ENCODE peak calls at places on chromosomes 13 and 19, in five cellular contexts. T is HEK293T; N is GM23248; K is activated CD4-positive, alpha-beta T cell treated with anti-CD3 and anti-CD28 coated beads, Interleukin-2, amount 50 U/mL, for 24 hours; C is fibroblast of pulmonary artery. W is an unnamed sample.

GRCh38 chr19:44438441-44438840 is 9.8 kb downstream of the ZNF229 start:
- DNase-seq in T (no peak), N (no peak), K (no peak), C (no peak), W (no peak)

GRCh38 chr19:46201413-46202310 is 27.9 kb upstream of the IGFL1 start:
- DNase-seq in T (no peak), N (peak), K (no peak), C (no peak), W (no peak)

GRCh38 chr19:1279782-1280341 is 4.5 kb downstream of the FAM174C start:
- DNase-seq in T (peak), N (peak), K (peak), C (peak), W (peak)

GRCh38 chr13:97011446-97012131 is 17.3 kb upstream of the OXGR1 start:
- DNase-seq in T (no peak), N (no peak), K (no peak), C (no peak), W (no peak)

GRCh38 chr13:44140146-44140545 is 233.5 kb upstream of the SERP2 start:
- DNase-seq in T (no peak), N (no peak), K (no peak), C (no peak), W (no peak)

GRCh38 chr19:29819986-29820385 is 8.2 kb downstream of the CCNE1 start:
- DNase-seq in T (no peak), N (no peak), K (no peak), C (no peak), W (no peak)

GRCh38 chr13:113616281-113616906 is 31.8 kb downstream of the TFDP1 start:
- DNase-seq in T (no peak), N (no peak), K (no peak), C (peak), W (no peak)

GRCh38 chr19:428144-428543 is 19.2 kb upstream of the C2CD4C start:
- DNase-seq in T (no peak), N (no peak), K (no peak), C (no peak), W (no peak)

GRCh38 chr13:79519252-79519651 is 38.3 kb downstream of the NDFIP2 start:
- DNase-seq in T (no peak), N (peak), K (no peak), C (peak), W (no peak)

GRCh38 chr13:49731766-49732165 is 40.5 kb upstream of the EBPL start:
- DNase-seq in T (no peak), N (peak), K (no peak), C (peak), W (no peak)

GRCh38 chr13:113967206-113967720 is 6.6 kb downstream of the C13orf46 start:
- DNase-seq in T (no peak), N (no peak), K (no peak), C (no peak), W (no peak)

W was measured in activated T-helper 9 cell treated with anti-CD3 and anti-CD28 coated beads, Interleukin-2, amount 50 U/mL, for 16 hours.